ENCODE peak calls at places on chromosomes 16 and 17, in four cellular contexts. One of them, this sample, is unnamed.

GRCh38 chr16:73232555-73233422 is 184.9 kb upstream of the ZFHX3 start:
- DNase-seq in K562: no peak
- DNase-seq in IMR-90: peak; percentile 100
- DNase-seq in GM12878: no peak
- DNase-seq in this sample: peak; percentile 56

GRCh38 chr16:23700093-23700492 is 12.9 kb downstream of the ERN2 start:
- DNase-seq in K562: no peak
- DNase-seq in IMR-90: no peak
- DNase-seq in GM12878: no peak
- DNase-seq in this sample: no peak

GRCh38 chr17:28396635-28397239 is 9.3 kb downstream of the SLC46A1 start:
- DNase-seq in K562: no peak
- DNase-seq in IMR-90: no peak
- DNase-seq in GM12878: no peak
- DNase-seq in this sample: no peak

GRCh38 chr16:68749424-68749823 is 12.3 kb downstream of the CDH1 start:
- DNase-seq in K562: no peak
- DNase-seq in IMR-90: no peak
- DNase-seq in GM12878: no peak
- DNase-seq in this sample: peak; percentile 35

GRCh38 chr16:66240088-66240487 is 126.4 kb upstream of the CDH5 start:
- DNase-seq in K562: no peak
- DNase-seq in IMR-90: no peak
- DNase-seq in GM12878: no peak
- DNase-seq in this sample: no peak

GRCh38 chr16:81005644-81006471 is 827 bp downstream of the CMC2 start:
- DNase-seq in K562: no peak
- DNase-seq in IMR-90: peak; percentile 23
- DNase-seq in GM12878: no peak
- DNase-seq in this sample: peak; percentile 57

GRCh38 chr17:77345260-77345910 is 204.6 kb downstream of the SEC14L1 start:
- DNase-seq in K562: no peak
- DNase-seq in IMR-90: no peak
- DNase-seq in GM12878: no peak
- DNase-seq in this sample: no peak

GRCh38 chr16:77273-77806 is 685 bp upstream of the MPG start:
- DNase-seq in K562: no peak
- DNase-seq in IMR-90: peak; percentile 61
- DNase-seq in GM12878: no peak
- DNase-seq in this sample: peak; percentile 59

GRCh38 chr16:81478876-81479496 is 34.4 kb downstream of the CMIP start:
- DNase-seq in K562: no peak
- DNase-seq in IMR-90: no peak
- DNase-seq in GM12878: peak; percentile 80
- DNase-seq in this sample: no peak

GRCh38 chr17:77602883-77603640 is 355.4 kb upstream of the TNRC6C start:
- DNase-seq in K562: no peak
- DNase-seq in IMR-90: no peak
- DNase-seq in GM12878: no peak
- DNase-seq in this sample: no peak

GRCh38 chr17:16997514-16998429 is 25.9 kb upstream of the TNFRSF13B start:
- DNase-seq in K562: no peak
- DNase-seq in IMR-90: no peak
- DNase-seq in GM12878: no peak
- DNase-seq in this sample: peak; percentile 67

DNA sequence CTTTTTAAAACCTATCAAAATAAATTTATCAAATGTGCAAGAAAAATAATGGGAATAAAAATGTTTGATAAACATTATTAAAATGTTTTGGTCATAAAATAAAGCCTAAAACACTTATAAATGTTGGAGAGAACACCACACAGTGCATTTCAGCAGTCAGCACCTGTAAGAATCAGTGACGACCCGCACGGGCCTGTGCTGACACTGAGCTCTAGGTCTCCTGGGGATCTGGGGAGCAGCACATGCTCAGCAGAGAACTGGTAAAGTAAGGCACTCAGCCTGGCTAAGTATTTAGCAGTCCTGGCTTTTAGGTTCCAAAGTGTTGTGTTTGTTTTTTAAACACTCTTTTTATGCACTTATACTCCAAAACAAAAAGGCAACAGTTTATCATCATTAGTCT is 46.9 kb downstream of the HELZ start:
- DNase-seq in K562: no peak
- DNase-seq in IMR-90: no peak
- DNase-seq in GM12878: no peak
- DNase-seq in this sample: no peak
- TF ChIP-seq RCOR1 in K562: no peak
- TF ChIP-seq RCOR1 in IMR-90: no peak
- TF ChIP-seq RCOR1 in GM12878: no peak
- TF ChIP-seq RCOR1 in this sample: no peak

DNA sequence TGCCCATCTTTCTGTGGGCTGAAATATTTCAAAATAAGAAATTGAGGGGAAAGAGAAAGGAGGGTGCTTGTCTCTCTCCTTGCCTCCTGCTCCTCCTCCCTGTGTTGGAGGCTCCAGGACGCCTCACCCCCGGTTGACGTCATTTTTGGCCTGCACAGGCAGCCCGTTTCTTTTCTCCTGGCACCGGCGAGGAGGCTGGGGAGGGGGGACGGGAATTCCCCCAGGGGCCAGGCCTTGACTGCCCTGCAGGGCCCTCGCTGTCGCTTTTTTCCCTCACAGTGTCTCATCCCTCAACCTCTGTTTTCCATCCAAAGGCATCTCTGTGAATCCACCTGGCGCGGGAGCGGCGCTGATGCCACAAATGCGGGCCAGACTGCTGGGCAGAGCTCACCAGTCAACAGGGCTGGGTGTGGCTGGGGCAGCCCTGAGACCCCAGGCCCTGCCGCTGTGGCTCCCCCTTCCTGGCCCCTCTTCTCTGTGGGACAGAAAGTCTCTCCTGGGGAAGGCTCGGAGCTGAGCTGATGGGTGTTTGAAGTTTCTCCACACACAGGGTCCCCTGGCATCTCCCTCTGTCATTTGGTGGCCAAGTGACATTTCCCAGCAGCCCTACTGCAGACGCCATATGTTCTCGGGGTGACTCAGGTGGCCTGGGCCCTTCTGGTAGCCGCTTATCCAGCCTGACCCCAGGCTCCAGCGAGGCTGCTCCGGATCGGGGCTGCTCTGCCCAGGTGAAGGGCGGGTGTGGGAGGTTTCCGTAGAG is 16.0 kb downstream of the CENPX start:
- DNase-seq in K562: no peak
- DNase-seq in IMR-90: peak; percentile 82
- DNase-seq in GM12878: no peak
- DNase-seq in this sample: no peak
- TF ChIP-seq ELK1 in K562: no peak
- TF ChIP-seq ELK1 in IMR-90: no peak
- TF ChIP-seq ELK1 in GM12878: no peak
- TF ChIP-seq ELK1 in this sample: no peak

GRCh38 chr17:6070280-6070894 is at the start of gene WSCD1:
- DNase-seq in K562: no peak
- DNase-seq in IMR-90: no peak
- DNase-seq in GM12878: no peak
- DNase-seq in this sample: peak; percentile 57
- TF ChIP-seq RCOR1 in K562: no peak
- TF ChIP-seq RCOR1 in IMR-90: no peak
- TF ChIP-seq RCOR1 in GM12878: no peak
- TF ChIP-seq RCOR1 in this sample: no peak

DNA sequence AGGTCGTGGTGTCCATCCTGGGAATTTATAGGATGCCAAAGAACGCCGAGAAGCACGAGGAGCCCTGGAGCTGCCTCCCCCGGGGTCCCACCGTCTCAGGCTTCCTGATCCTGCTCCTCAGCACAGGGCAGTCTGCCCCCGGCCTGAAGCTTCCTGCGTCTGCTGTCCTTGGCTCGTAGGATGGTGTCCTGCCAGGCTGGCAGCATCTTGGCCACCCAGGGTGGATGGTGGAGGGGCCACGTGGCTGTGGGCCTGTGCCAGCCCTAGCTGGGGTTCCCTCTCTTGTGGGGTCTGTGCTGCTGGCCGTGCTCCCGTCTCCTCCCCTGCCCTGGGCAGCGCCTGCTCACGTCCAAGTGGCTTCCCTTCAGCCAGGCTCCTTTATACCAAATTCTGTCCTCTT is 46.3 kb downstream of the BAIAP2 start:
- DNase-seq in K562: no peak
- DNase-seq in IMR-90: no peak
- DNase-seq in GM12878: no peak
- DNase-seq in this sample: no peak
- TF ChIP-seq ELK1 in K562: no peak
- TF ChIP-seq ELK1 in IMR-90: no peak
- TF ChIP-seq ELK1 in GM12878: no peak
- TF ChIP-seq ELK1 in this sample: no peak

DNA sequence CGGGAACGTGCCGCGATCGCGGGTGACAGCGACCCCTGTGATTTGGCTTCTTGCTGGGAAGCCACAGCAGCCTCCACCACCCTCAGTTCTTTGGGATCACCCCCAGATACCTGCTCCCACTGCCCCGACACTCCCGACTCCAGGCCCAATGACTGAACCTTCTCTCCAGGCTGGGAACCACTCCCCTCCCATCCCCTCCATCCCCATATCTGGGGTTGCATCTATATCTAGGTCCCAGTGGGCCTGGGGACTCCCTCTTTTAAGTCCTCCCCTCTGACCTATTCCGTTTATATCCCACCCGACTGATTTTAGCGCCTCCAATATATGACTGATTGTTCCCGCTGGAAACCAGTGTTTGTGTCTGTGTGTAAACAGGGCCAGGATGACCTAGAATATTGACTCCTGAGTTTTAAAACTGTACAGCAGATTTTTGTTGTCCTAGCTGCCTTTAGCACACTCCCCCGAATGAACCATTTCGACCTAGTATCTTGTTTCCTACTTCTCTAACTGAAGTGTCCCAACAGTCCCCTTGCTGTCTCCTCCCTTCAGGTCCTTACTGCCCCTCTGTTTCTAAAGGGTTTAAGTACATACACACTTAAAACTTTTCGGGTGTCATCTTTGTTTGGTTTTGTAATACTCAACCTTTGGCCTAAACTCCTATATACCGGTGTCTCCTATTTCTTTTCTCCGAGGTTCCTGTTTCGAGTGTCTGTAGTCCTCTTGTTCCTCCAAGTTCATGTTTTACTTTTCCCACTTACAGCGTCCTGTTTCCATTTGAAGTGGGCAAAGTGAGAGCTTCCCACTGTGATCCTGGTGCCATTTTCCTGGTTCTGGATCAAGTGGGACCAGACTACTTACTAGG is 831 bp downstream of the PSMD3 start:
- DNase-seq in K562: no peak
- DNase-seq in IMR-90: no peak
- DNase-seq in GM12878: no peak
- DNase-seq in this sample: peak; percentile 21
- TF ChIP-seq RCOR1 in K562: no peak
- TF ChIP-seq RCOR1 in IMR-90: no peak
- TF ChIP-seq RCOR1 in GM12878: no peak
- TF ChIP-seq RCOR1 in this sample: no peak

GRCh38 chr17:66711936-66712335 is 123.0 kb upstream of the CACNG5 start:
- DNase-seq in K562: peak; percentile 32
- DNase-seq in IMR-90: no peak
- DNase-seq in GM12878: no peak
- DNase-seq in this sample: no peak
- TF ChIP-seq ELK1 in K562: no peak
- TF ChIP-seq ELK1 in IMR-90: no peak
- TF ChIP-seq ELK1 in GM12878: no peak
- TF ChIP-seq ELK1 in this sample: no peak

DNA sequence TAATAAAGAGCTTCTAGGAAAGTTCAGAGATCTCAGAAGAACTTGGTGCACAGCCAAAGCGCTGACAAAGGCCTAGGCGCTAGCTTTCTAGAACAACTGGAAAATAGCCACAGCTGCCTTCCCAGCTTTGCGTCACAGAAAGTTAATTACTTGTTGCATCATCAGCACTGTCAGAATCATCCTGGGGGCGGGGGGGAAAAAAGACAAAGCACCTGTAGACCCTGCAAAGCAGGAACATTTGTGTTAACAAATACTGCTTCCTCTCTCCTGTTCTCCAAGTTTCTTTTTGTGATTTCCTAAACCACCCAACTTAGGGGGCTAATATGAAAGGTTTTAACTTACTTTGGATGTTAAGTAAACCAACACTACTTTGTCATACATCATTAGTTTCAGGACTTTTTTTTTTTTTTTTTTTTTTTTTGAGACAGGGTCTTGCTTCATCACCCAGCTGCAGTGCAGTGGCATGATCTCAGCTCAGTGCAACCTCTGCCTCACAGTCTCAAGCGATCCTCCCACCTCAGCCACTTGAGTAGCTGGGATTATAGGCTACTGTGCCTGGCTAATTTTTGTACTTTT is 4.8 kb upstream of the AARSD1 start:
- DNase-seq in K562: no peak
- DNase-seq in IMR-90: peak; percentile 79
- DNase-seq in GM12878: no peak
- DNase-seq in this sample: no peak
- TF ChIP-seq RCOR1 in K562: no peak
- TF ChIP-seq RCOR1 in IMR-90: no peak
- TF ChIP-seq RCOR1 in GM12878: no peak
- TF ChIP-seq RCOR1 in this sample: no peak

GRCh38 chr16:86530251-86531192 is 20.2 kb downstream of the FOXF1 start:
- DNase-seq in K562: no peak
- DNase-seq in IMR-90: no peak
- DNase-seq in GM12878: no peak
- DNase-seq in this sample: no peak
- TF ChIP-seq ELK1 in K562: no peak
- TF ChIP-seq ELK1 in IMR-90: no peak
- TF ChIP-seq ELK1 in GM12878: no peak
- TF ChIP-seq ELK1 in this sample: no peak